ENCODE peak calls at places on chromosomes 11 and 22, in five cellular contexts. N is stimulated activated CD8-positive, alpha-beta memory T cell treated with anti-CD3 and anti-CD28 coated beads, Interleukin-15, amount 100 ng/mL, for 24 hours; Y is activated CD4-positive, CD25-positive, alpha-beta regulatory T cell; K is stromal cell of bone marrow; P is activated CD4-positive, alpha-beta T cell treated with anti-CD3 and anti-CD28 coated beads, Interleukin-2, amount 50 U/mL, for 1 hour. O is an unnamed sample.

GRCh38 chr11:1078191-1078601 is 3.5 kb downstream of the MUC2 start:
- DNase-seq in Y (no peak), P (no peak), K (no peak), N (no peak), O (no peak)

GRCh38 chr22:46528121-46528610 is 9.3 kb downstream of the CELSR1 start:
- DNase-seq in N (no peak), P (no peak), Y (no peak), K (peak; percentile 70), O (no peak)

GRCh38 chr11:95378789-95379188 is 147.8 kb upstream of the SESN3 start:
- DNase-seq in N (no peak), P (no peak), Y (no peak), K (no peak), O (no peak)

GRCh38 chr11:10398525-10398924 is 56.5 kb upstream of the AMPD3 start:
- DNase-seq in N (no peak), K (no peak), P (no peak), Y (no peak), O (no peak)

GRCh38 chr11:120413480-120413879 is 77.3 kb downstream of the ARHGEF12 start:
- DNase-seq in Y (no peak), P (no peak), N (no peak), K (no peak), O (peak; percentile 53)

GRCh38 chr11:57123590-57123989 is 58.2 kb upstream of the LRRC55 start:
- DNase-seq in K (no peak), N (no peak), P (no peak), Y (no peak), O (no peak)

GRCh38 chr22:28112548-28113043 is 193.5 kb upstream of the PITPNB start:
- DNase-seq in N (no peak), Y (no peak), P (no peak), K (no peak), O (peak; percentile 56)

GRCh38 chr11:17722000-17722643 is 2.8 kb downstream of the MYOD1 start:
- DNase-seq in Y (no peak), K (no peak), N (no peak), P (no peak), O (no peak)

GRCh38 chr22:39135092-39135896 is 17.2 kb downstream of the CBX7 start:
- DNase-seq in P (peak; percentile 46), Y (no peak), N (no peak), K (no peak), O (no peak)

GRCh38 chr11:129275825-129276224 is 83.7 kb upstream of the ARHGAP32 start:
- DNase-seq in N (no peak), Y (no peak), K (no peak), P (no peak), O (no peak)

GRCh38 chr11:15195454-15196200 is 80.9 kb downstream of the INSC start:
- DNase-seq in K (no peak), P (no peak), Y (no peak), N (no peak), O (no peak)

GRCh38 chr11:107623183-107623582 is 32.2 kb downstream of the ELMOD1 start:
- DNase-seq in K (peak; percentile 31), N (no peak), Y (no peak), P (no peak), O (no peak)

GRCh38 chr11:61654397-61654829 is 25.8 kb upstream of the DAGLA start:
- DNase-seq in Y (no peak), K (no peak), P (no peak), N (no peak), O (no peak)

GRCh38 chr11:81804858-81805257 is 928.8 kb downstream of the FAM181B start:
- DNase-seq in K (no peak), P (no peak), N (no peak), Y (no peak), O (no peak)

GRCh38 chr22:27113211-27114030 is 456.0 kb downstream of the MIAT start:
- DNase-seq in Y (no peak), N (no peak), P (no peak), K (peak; percentile 94), O (peak; percentile 92)